ENCODE peak calls at places on chromosomes 16 and 17, in four cellular contexts. E is heart right ventricle; W is CD8-positive, alpha-beta T cell; L is esophagus squamous epithelium. N is an unnamed sample.
A peak's percentile ranks its signal among the peaks of the same experiment; 100 is the strongest.

GRCh38 chr16:59573528-59574271 is 839.6 kb upstream of the GOT2 start:
- DNase-seq in W (no peak), L (no peak), E (no peak), N (no peak)

GRCh38 chr17:62675260-62675659 is 47.8 kb downstream of the MRC2 start:
- DNase-seq in W (no peak), E (no peak), L (no peak), N (no peak)

GRCh38 chr16:27522173-27522707 is 27.5 kb downstream of the GTF3C1 start:
- DNase-seq in E (peak; percentile 55), W (no peak), L (no peak), N (no peak)

GRCh38 chr17:75897076-75898019 is 597 bp upstream of the TRIM65 start:
- DNase-seq in W (no peak), E (no peak), L (no peak), N (no peak)

GRCh38 chr17:43092891-43093290 is 32.3 kb downstream of the BRCA1 start:
- DNase-seq in W (no peak), E (no peak), L (no peak), N (no peak)

GRCh38 chr16:89343501-89344291 is 126.2 kb downstream of the ZNF778 start:
- DNase-seq in E (no peak), W (no peak), L (no peak), N (no peak)

GRCh38 chr17:12395733-12396354 is 269.8 kb upstream of the MYOCD start:
- DNase-seq in W (no peak), L (no peak), E (no peak), N (no peak)

GRCh38 chr17:4544656-4545216 is 10.4 kb downstream of the MYBBP1A start:
- DNase-seq in E (no peak), W (no peak), L (no peak), N (no peak)

GRCh38 chr17:41599680-41600079 is 12.9 kb downstream of the KRT16 start:
- DNase-seq in W (no peak), E (no peak), L (no peak), N (no peak)

GRCh38 chr17:17666111-17666714 is 15.0 kb upstream of the RAI1 start:
- DNase-seq in W (no peak), L (no peak), E (no peak), N (no peak)

GRCh38 chr17:4160294-4160859 is 17.4 kb downstream of the CYB5D2 start:
- DNase-seq in L (no peak), E (no peak), W (no peak), N (no peak)

GRCh38 chr17:49146620-49147306 is 14.2 kb downstream of the B4GALNT2 start:
- DNase-seq in E (no peak), W (no peak), L (no peak), N (no peak)

GRCh38 chr16:53626816-53627215 is 76.8 kb downstream of the RPGRIP1L start:
- DNase-seq in W (no peak), E (no peak), L (no peak), N (no peak)

GRCh38 chr17:21525464-21526130 is 149.4 kb downstream of the KCNJ12 start:
- DNase-seq in E (no peak), L (no peak), W (no peak), N (no peak)

GRCh38 chr16:30786115-30786935 is 680 bp downstream of the ZNF629 start:
- DNase-seq in L (no peak), E (no peak), W (no peak), N (no peak)

GRCh38 chr17:78723957-78724356 is 58.1 kb downstream of the CYTH1 start:
- DNase-seq in E (no peak), W (no peak), L (no peak), N (peak; percentile 5)

GRCh38 chr16:82960923-82961322 is 334.2 kb downstream of the CDH13 start:
- DNase-seq in E (no peak), W (no peak), L (no peak), N (no peak)

GRCh38 chr17:58120195-58120822 is 27.9 kb upstream of the OR4D1 start:
- DNase-seq in L (no peak), W (peak; percentile 58), E (peak; percentile 53), N (peak; percentile 66)

GRCh38 chr17:50153650-50154575 is 3.4 kb upstream of the PPP1R9B start:
- DNase-seq in W (no peak), L (no peak), E (peak; percentile 62), N (no peak)

GRCh38 chr16:13780406-13780805 is 139.5 kb upstream of the ERCC4 start:
- DNase-seq in L (no peak), E (no peak), W (no peak), N (no peak)

GRCh38 chr17:15931394-15931793 is 13.5 kb upstream of the ADORA2B start:
- DNase-seq in E (no peak), W (no peak), L (no peak), N (no peak)

GRCh38 chr17:1552911-1553310 is 9.7 kb downstream of the PITPNA start:
- DNase-seq in W (no peak), E (no peak), L (no peak), N (no peak)

GRCh38 chr17:70924776-70925175 is 755.4 kb downstream of the KCNJ2 start:
- DNase-seq in E (no peak), W (no peak), L (no peak), N (no peak)

GRCh38 chr16:19753815-19754643 is 36.0 kb downstream of the IQCK start:
- DNase-seq in L (no peak), W (no peak), E (no peak), N (no peak)

GRCh38 chr17:33944412-33944811 is 310.7 kb upstream of the CCL2 start:
- DNase-seq in E (no peak), W (no peak), L (no peak), N (no peak)

GRCh38 chr17:44961921-44962350 is 6.2 kb downstream of the C1QL1 start:
- DNase-seq in E (no peak), W (no peak), L (no peak), N (no peak)

GRCh38 chr17:70365098-70365583 is 195.8 kb downstream of the KCNJ2 start:
- DNase-seq in W (no peak), E (no peak), L (no peak), N (no peak)

GRCh38 chr16:29306953-29307597 is 99.4 kb downstream of the NPIPB11 start:
- DNase-seq in L (no peak), E (no peak), W (no peak), N (no peak)

GRCh38 chr17:39221572-39221971 is 4.2 kb downstream of the STAC2 start:
- DNase-seq in E (no peak), L (no peak), W (no peak), N (no peak)

GRCh38 chr17:39219647-39220154 is 6.0 kb downstream of the STAC2 start:
- DNase-seq in W (no peak), L (no peak), E (no peak), N (no peak)

GRCh38 chr17:39213852-39214251 is 11.9 kb downstream of the STAC2 start:
- DNase-seq in W (no peak), L (no peak), E (no peak), N (no peak)

GRCh38 chr17:39218906-39219305 is 6.8 kb downstream of the STAC2 start:
- DNase-seq in E (no peak), W (no peak), L (no peak), N (no peak)

GRCh38 chr17:39217734-39218369 is 7.9 kb downstream of the STAC2 start:
- DNase-seq in E (no peak), W (no peak), L (no peak), N (no peak)
- H3K4me3 ChIP-seq in E (no peak overlapping the region), W (no peak overlapping the region), L (no peak overlapping the region), N (no peak overlapping the region)

GRCh38 chr17:38459556-38459955 is 31.3 kb downstream of the ARHGAP23 start:
- DNase-seq in W (no peak), E (no peak), L (no peak), N (no peak)
- H3K36me3 ChIP-seq in W (no peaks in the 10 kb centered on the region), E (no peaks in the 10 kb centered on the region), L (peaks cover 75% of the 10 kb centered on the region), N (no peaks in the 10 kb centered on the region)

DNA sequence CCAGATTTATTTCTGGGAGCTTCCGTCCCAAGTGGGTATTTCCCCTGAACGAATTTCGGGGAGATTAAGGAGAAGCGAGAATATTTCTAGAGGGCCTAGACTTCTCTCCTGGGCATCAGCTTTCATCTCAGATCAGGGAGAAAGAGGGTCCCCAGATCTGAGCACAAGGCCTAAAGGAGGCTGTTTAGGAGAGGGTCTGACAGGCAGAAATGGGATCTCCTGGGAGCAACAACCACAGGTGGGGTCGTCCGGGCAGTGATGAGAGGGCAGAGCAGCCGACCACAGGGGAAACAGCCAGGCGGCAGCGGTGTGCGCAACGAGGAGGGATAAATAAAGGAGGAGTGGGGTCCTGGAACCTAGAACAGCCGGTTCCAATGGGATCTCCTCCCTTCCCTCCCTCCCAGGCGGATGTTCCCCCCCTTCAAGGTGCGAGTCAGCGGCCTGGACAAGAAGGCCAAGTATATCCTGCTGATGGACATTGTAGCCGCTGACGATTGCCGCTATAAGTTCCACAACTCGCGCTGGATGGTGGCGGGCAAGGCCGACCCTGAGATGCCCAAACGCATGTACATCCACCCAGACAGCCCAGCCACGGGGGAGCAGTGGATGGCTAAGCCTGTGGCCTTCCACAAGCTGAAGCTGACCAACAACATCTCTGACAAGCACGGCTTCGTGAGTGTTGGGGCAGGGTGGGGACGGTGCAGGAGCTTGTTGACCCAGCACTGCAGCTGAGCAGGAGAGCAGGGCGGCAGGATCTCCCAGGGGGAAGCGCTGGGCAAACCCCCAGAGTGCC is 1.8 kb downstream of the TBX2 start:
- DNase-seq in W (no peak), E (no peak), L (no peak), N (no peak)
- H3K4me3 ChIP-seq in W (no peak overlapping the region), E (peak overlapping the region; percentile 69), L (peak overlapping the region; percentile 53), N (peak overlapping the region; percentile 47)

GRCh38 chr17:8257801-8258200 is 8.7 kb downstream of the PFAS start:
- DNase-seq in W (no peak), E (no peak), L (no peak), N (no peak)
- H3K36me3 ChIP-seq in W (peaks cover 9% of the 10 kb centered on the region), E (no peaks in the 10 kb centered on the region), L (peaks cover 93% of the 10 kb centered on the region), N (peaks cover 11% of the 10 kb centered on the region)